ENCODE peak calls at places on chromosomes 12 and 14, in six cellular contexts. Q is HCT116, K is spleen, Z is body of pancreas, M is HepG2, U is adrenal gland. T is an unnamed sample.

GRCh38 chr14:84399296-84399910 is 1130.5 kb upstream of the FLRT2 start:
- DNase-seq in M (no peak), Q (no peak), U (no peak), K (peak; percentile 56), Z (no peak), T (no peak)

GRCh38 chr12:121033625-121034349 is 5.3 kb downstream of the OASL start:
- DNase-seq in U (no peak), Z (no peak), Q (peak; percentile 39), K (no peak), M (no peak), T (no peak)

GRCh38 chr12:112716099-112717093 is 75.2 kb upstream of the RPH3A start:
- DNase-seq in U (peak; percentile 27), Q (peak; percentile 21), M (no peak), Z (no peak), K (no peak), T (no peak)

GRCh38 chr12:14902465-14902864 is 16.8 kb upstream of the MGP start:
- DNase-seq in Q (no peak), U (no peak), Z (no peak), M (no peak), K (no peak), T (no peak)

GRCh38 chr14:50086316-50086700 is 30.1 kb downstream of the VCPKMT start:
- DNase-seq in U (no peak), M (no peak), K (no peak), Q (no peak), Z (no peak), T (no peak)

GRCh38 chr12:104742551-104742961 is 215.5 kb downstream of the SLC41A2 start:
- DNase-seq in U (no peak), M (no peak), Z (no peak), Q (no peak), K (no peak), T (no peak)

GRCh38 chr12:68361953-68362352 is 29.8 kb upstream of the MDM1 start:
- DNase-seq in Q (no peak), Z (no peak), M (no peak), U (no peak), K (no peak), T (no peak)

GRCh38 chr14:99605299-99605961 is 1.4 kb upstream of the CCDC85C start:
- DNase-seq in M (peak; percentile 28), Q (peak; percentile 29), K (peak; percentile 92), Z (peak; percentile 71), U (peak; percentile 70), T (peak; percentile 80)

GRCh38 chr12:106189341-106189740 is 50.6 kb upstream of the NUAK1 start:
- DNase-seq in Z (no peak), K (no peak), Q (no peak), U (no peak), M (no peak), T (no peak)

GRCh38 chr12:66132408-66132807 is 1.9 kb upstream of the LLPH start:
- DNase-seq in Z (no peak), K (no peak), Q (peak; percentile 52), U (no peak), M (peak; percentile 33), T (no peak)

GRCh38 chr14:88322505-88323085 is 474 bp downstream of the KCNK10 start:
- DNase-seq in Z (no peak), K (no peak), U (no peak), Q (no peak), M (no peak), T (no peak)

GRCh38 chr12:45666452-45667215 is 62.9 kb upstream of the ARID2 start:
- DNase-seq in Q (no peak), K (no peak), M (no peak), Z (no peak), U (no peak), T (no peak)

GRCh38 chr12:121043067-121043466 is 4.0 kb upstream of the OASL start:
- DNase-seq in Z (no peak), K (no peak), Q (no peak), M (no peak), U (no peak), T (no peak)

GRCh38 chr12:123150273-123150803 is 552 bp downstream of the PITPNM2 start:
- DNase-seq in U (peak; percentile 67), K (peak; percentile 80), Q (no peak), M (no peak), Z (peak; percentile 45), T (peak; percentile 60)

GRCh38 chr12:2046959-2047358 is 5.8 kb upstream of the CACNA1C start:
- DNase-seq in K (no peak), Z (no peak), M (no peak), U (no peak), Q (no peak), T (no peak)

GRCh38 chr12:131085816-131086591 is 132.3 kb downstream of the ADGRD1 start:
- DNase-seq in U (peak; percentile 13), Z (no peak), Q (no peak), K (peak; percentile 60), M (no peak), T (peak; percentile 36)

GRCh38 chr14:104091927-104092771 is 6.6 kb downstream of the ASPG start:
- DNase-seq in K (peak; percentile 71), Q (no peak), M (no peak), U (no peak), Z (no peak), T (peak; percentile 22)

GRCh38 chr14:68458840-68459469 is 333.9 kb downstream of the ZFP36L1 start:
- DNase-seq in Q (no peak), U (peak; percentile 75), Z (peak; percentile 68), K (no peak), M (peak; percentile 95), T (peak; percentile 60)

GRCh38 chr14:100279563-100279962 is 26.7 kb downstream of the SLC25A29 start:
- DNase-seq in K (no peak), Q (no peak), M (no peak), U (peak; percentile 19), Z (no peak), T (no peak)

GRCh38 chr12:68538722-68539614 is 71.7 kb upstream of the RAP1B start:
- DNase-seq in Z (no peak), K (no peak), Q (no peak), U (peak; percentile 33), M (no peak), T (peak; percentile 66)

GRCh38 chr12:64780531-64781373 is 21.5 kb upstream of the GNS start:
- DNase-seq in K (peak; percentile 88), M (no peak), U (peak; percentile 63), Z (peak; percentile 87), Q (no peak), T (peak; percentile 74)

GRCh38 chr14:69398053-69398817 is at the start of the genes ERH and SLC39A9:
- DNase-seq in K (peak; percentile 98), Q (peak; percentile 95), U (peak; percentile 98), M (peak; percentile 96), Z (peak; percentile 96), T (peak; percentile 97)

GRCh38 chr14:88904206-88904647 is 79.8 kb downstream of the TTC8 start:
- DNase-seq in Z (no peak), Q (no peak), U (no peak), M (no peak), K (no peak), T (no peak)

GRCh38 chr14:99803803-99804202 is 10.6 kb downstream of the EML1 start:
- DNase-seq in K (no peak), Z (no peak), Q (no peak), U (no peak), M (no peak), T (no peak)

GRCh38 chr12:100706029-100706428 is 88.5 kb upstream of the ANO4 start:
- DNase-seq in U (no peak), M (no peak), K (no peak), Z (no peak), Q (peak; percentile 21), T (no peak)

GRCh38 chr12:1013618-1014489 is 22.8 kb downstream of the ERC1 start:
- DNase-seq in M (no peak), Z (no peak), U (peak; percentile 43), K (no peak), Q (peak; percentile 66), T (no peak)

GRCh38 chr14:105908481-105908911 is 382.1 kb downstream of the TMEM121 start:
- DNase-seq in U (no peak), Q (no peak), K (no peak), M (no peak), Z (no peak), T (no peak)

GRCh38 chr12:84636801-84637285 is 275.8 kb downstream of the SLC6A15 start:
- DNase-seq in M (no peak), Q (no peak), U (no peak), K (no peak), Z (no peak), T (no peak)

GRCh38 chr12:124389537-124390441 is 94.9 kb downstream of the RFLNA start:
- DNase-seq in Z (no peak), K (no peak), Q (no peak), M (peak; percentile 38), U (no peak), T (no peak)
- H3K4me1 ChIP-seq in Z (peaks cover 80% of the 10 kb centered on the region), K (peaks cover 73% of the 10 kb centered on the region), Q (peaks cover 59% of the 10 kb centered on the region), M (peaks cover 32% of the 10 kb centered on the region), U (peaks cover 89% of the 10 kb centered on the region), T (peaks cover 2% of the 10 kb centered on the region)

GRCh38 chr12:57896437-57897201 is 44.7 kb upstream of the ATP23 start:
- DNase-seq in U (peak; percentile 77), Q (no peak), M (no peak), K (peak; percentile 86), Z (peak; percentile 67), T (peak; percentile 78)
- TF ChIP-seq CTCF in U (peak; percentile 25), Q (no peak), M (peak; percentile 65), K (peak; percentile 33), Z (peak; percentile 19), T (peak; percentile 45)

DNA sequence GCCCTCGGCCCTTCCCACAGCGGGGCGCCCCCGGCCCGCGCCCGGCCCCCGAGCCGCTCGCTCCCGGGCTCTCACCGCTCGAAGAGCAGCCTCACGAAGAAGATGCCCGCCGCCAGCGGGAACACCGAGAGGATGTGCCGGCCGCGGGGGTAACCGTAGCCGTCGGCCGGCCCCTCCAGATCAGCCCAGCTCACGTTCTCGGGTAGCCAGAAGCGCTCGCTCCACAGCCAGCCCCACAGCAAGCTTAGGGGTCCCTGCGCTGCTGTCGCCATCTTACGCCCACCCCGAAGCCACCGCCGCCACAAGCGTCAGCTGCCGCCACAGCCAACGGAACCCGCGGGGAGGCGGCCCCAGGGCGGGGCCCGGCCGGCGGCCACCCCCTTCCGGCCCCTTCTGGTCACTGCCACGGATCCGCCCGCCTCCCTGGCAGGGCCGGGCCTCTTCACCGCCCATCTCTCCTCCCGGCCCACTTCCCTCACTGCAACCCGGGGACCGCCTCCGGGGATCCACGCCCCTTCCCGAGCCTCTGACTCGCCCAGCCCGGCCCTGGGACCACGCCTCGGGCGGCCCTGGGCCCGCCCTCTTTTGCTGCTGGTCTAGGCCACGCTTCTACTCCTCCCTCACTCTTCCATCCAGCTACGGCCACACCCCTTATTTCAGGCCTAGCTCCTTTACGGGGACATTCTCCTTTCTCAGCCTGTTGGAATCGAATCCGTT is at the start of gene CERS5:
- DNase-seq in Q (peak; percentile 96), M (peak; percentile 96), Z (peak; percentile 98), K (peak; percentile 100), U (peak; percentile 99), T (peak; percentile 99)
- TF ChIP-seq POLR2A in Q (peak; percentile 58), M (peak; percentile 87), Z (peak; percentile 72), K (no peak), U (peak; percentile 32), T (peak; percentile 65)

DNA sequence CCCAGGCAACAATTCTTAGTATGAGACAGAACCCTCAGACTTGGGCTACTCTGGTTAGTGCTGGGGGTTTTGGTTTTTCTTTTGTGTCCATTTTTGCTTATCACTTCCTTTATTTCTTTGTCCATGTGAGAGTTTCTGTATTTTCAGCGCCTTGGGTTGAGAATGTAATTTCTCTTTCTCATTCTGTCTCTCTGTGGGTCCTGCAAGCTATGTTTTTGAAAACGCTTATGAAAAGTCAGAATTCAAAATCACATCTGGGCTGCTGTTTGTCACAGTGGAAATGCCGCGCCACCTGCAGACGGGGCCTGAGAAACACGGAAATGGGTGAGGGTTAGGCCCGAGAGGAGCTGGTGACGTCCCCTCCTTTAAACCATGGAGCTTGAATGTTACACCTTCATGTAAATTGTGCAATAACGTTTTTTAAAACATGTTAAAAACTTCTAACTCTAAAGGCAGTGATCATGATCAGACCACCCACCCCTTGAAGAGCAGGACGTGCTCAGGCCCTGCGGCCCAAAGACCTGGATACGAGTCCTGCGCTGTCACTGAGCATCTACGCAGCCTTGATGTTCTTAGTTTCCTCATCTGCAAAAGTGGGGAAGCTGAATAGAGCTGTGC is 26.1 kb downstream of the JDP2 start:
- DNase-seq in K (no peak), Q (no peak), M (no peak), Z (no peak), U (no peak), T (no peak)
- H3K4me1 ChIP-seq in K (peaks cover 79% of the 10 kb centered on the region), Q (peaks cover 8% of the 10 kb centered on the region), M (peaks cover 46% of the 10 kb centered on the region), Z (peaks cover 100% of the 10 kb centered on the region), U (peaks cover 54% of the 10 kb centered on the region), T (no peaks in the 10 kb centered on the region)

T was measured in right lobe of liver.